ENCODE peak calls at places on chromosome 7, in five cellular contexts. U, C, D, G and M are unnamed samples.

GRCh38 chr7:16599860-16600259 is 45.7 kb downstream of the ANKMY2 start:
- DNase-seq in G (no peak), D (no peak), U (no peak), C (no peak), M (no peak)

GRCh38 chr7:43721193-43721806 is 8.0 kb downstream of the COA1 start:
- DNase-seq in C (peak; percentile 69), G (peak; percentile 83), D (no peak), U (no peak), M (peak; percentile 32)

GRCh38 chr7:104836976-104837375 is 177.0 kb upstream of the KMT2E start:
- DNase-seq in D (no peak), C (no peak), U (no peak), G (no peak), M (no peak)

GRCh38 chr7:155584261-155584660 is 37.9 kb upstream of the CNPY1 start:
- DNase-seq in C (no peak), G (no peak), U (no peak), D (no peak), M (no peak)

GRCh38 chr7:22765609-22766008 is 38.6 kb downstream of the IL6 start:
- DNase-seq in C (no peak), U (no peak), D (no peak), G (no peak), M (no peak)

GRCh38 chr7:141587304-141587703 is 36.1 kb downstream of the AGK start:
- DNase-seq in D (no peak), G (peak; percentile 68), C (peak; percentile 4), U (no peak), M (no peak)

GRCh38 chr7:100602889-100603696 is 930 bp downstream of the PCOLCE start:
- DNase-seq in U (peak; percentile 92), G (peak; percentile 4), D (no peak), C (peak; percentile 72), M (no peak)

GRCh38 chr7:22730921-22731654 is 4.1 kb downstream of the IL6 start:
- DNase-seq in D (no peak), U (no peak), C (peak; percentile 84), G (peak; percentile 94), M (no peak)

GRCh38 chr7:113010377-113010776 is 76.2 kb downstream of the GPR85 start:
- DNase-seq in U (no peak), G (no peak), D (no peak), C (no peak), M (no peak)

GRCh38 chr7:158512042-158512441 is 75.6 kb downstream of the PTPRN2 start:
- DNase-seq in U (no peak), G (no peak), C (no peak), D (no peak), M (no peak)

GRCh38 chr7:26667514-26668133 is 196.8 kb downstream of the SKAP2 start:
- DNase-seq in D (peak; percentile 81), U (peak; percentile 89), G (peak; percentile 95), C (peak; percentile 91), M (peak; percentile 88)

GRCh38 chr7:2203551-2204300 is 29.0 kb downstream of the MAD1L1 start:
- DNase-seq in C (peak; percentile 50), U (no peak), G (no peak), D (no peak), M (no peak)

GRCh38 chr7:50369408-50370026 is 65.0 kb downstream of the IKZF1 start:
- DNase-seq in U (peak; percentile 50), C (peak; percentile 15), G (peak; percentile 68), D (no peak), M (peak; percentile 57)

GRCh38 chr7:27107391-27107900 is 5.0 kb upstream of the HOXA2 start:
- DNase-seq in D (no peak), G (no peak), U (no peak), C (peak; percentile 22), M (no peak)

GRCh38 chr7:71488308-71488707 is 356.4 kb downstream of the GALNT17 start:
- DNase-seq in U (peak; percentile 39), C (peak; percentile 16), D (no peak), G (no peak), M (no peak)

GRCh38 chr7:18144171-18144570 is 116.5 kb upstream of the PRPS1L1 start:
- DNase-seq in D (no peak), C (no peak), U (no peak), G (no peak), M (no peak)

GRCh38 chr7:112360681-112361080 is 89.6 kb upstream of the IFRD1 start:
- DNase-seq in U (no peak), G (peak; percentile 76), D (no peak), C (no peak), M (no peak)

GRCh38 chr7:133940368-133940767 is 186.8 kb upstream of the LRGUK start:
- DNase-seq in G (no peak), D (no peak), U (no peak), C (no peak), M (no peak)

GRCh38 chr7:90723866-90724265 is 127.7 kb downstream of the CDK14 start:
- DNase-seq in U (no peak), G (no peak), D (no peak), C (no peak), M (no peak)

GRCh38 chr7:131745645-131746248 is 189.3 kb upstream of the PODXL start:
- DNase-seq in D (no peak), G (peak; percentile 48), C (peak; percentile 14), U (peak; percentile 85), M (peak; percentile 54)

DNA sequence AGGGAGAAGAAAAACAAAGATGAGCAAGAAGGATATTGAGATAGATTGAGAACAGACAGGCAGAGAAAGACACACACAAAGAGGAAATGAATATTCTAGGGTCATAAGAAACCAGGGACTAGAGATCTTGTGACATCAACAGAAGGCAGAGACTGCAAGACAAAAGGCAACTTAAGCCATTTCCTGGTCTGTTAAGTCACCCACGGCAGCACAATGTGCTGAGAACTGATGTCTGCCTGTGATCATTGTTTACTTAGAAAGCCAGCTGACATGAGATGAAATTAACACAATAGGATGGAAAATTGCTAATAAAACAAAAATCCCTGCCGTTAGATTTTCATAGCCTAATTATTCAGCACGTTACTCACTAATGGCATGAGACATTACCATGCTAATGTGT is 191.2 kb upstream of the PODXL start:
- DNase-seq in G (no peak), U (peak; percentile 66), C (no peak), D (no peak), M (no peak)
- H3K9ac ChIP-seq in G (no peak overlapping the region), U (no peak overlapping the region), C (no peak overlapping the region), D (no peak overlapping the region), M (no peak overlapping the region)

GRCh38 chr7:6143997-6144396 is 112.8 kb downstream of the ANKRD61 start:
- DNase-seq in G (no peak), U (no peak), C (no peak), D (no peak), M (no peak)
- H2BK12ac ChIP-seq in G (no peak overlapping the region), U (no peak overlapping the region), C (no peak overlapping the region), D (no peak overlapping the region), M (no peak overlapping the region)

GRCh38 chr7:151302531-151302930 is 39.1 kb upstream of the NUB1 start:
- DNase-seq in G (no peak), C (no peak), U (peak; percentile 23), D (no peak), M (no peak)

GRCh38 chr7:151306374-151306773 is 35.2 kb upstream of the NUB1 start:
- DNase-seq in G (no peak), U (no peak), D (no peak), C (no peak), M (no peak)

GRCh38 chr7:151307536-151307935 is 34.1 kb upstream of the NUB1 start:
- DNase-seq in C (no peak), U (no peak), G (no peak), D (no peak), M (no peak)

GRCh38 chr7:151306860-151307259 is 34.8 kb upstream of the NUB1 start:
- DNase-seq in D (no peak), G (no peak), U (no peak), C (no peak), M (no peak)

DNA sequence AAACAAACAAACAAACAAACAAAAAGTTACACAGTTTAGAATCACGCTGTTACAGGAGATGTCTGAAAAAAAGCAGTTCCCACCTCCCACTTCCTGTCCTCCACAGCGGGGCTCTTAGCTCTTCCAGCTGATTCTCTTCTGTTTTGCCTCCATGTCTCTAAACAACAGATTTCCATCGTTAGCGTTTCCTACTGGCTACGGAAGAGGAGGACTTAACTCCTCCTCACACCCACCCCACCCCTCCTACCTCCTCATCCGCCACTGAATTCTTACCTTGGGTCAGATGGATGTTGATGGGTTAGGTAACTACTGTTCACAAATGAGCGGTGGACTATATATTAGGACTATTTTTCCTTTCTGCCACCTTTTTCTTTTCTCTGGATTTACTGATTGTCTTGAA is 36.8 kb upstream of the NUB1 start:
- DNase-seq in U (peak; percentile 73), C (peak; percentile 35), G (peak; percentile 44), D (peak; percentile 15), M (no peak)
- H3K9ac ChIP-seq in U (no peak overlapping the region), C (peak overlapping the region; percentile 74), G (no peak overlapping the region), D (peak overlapping the region; percentile 78), M (no peak overlapping the region)

DNA sequence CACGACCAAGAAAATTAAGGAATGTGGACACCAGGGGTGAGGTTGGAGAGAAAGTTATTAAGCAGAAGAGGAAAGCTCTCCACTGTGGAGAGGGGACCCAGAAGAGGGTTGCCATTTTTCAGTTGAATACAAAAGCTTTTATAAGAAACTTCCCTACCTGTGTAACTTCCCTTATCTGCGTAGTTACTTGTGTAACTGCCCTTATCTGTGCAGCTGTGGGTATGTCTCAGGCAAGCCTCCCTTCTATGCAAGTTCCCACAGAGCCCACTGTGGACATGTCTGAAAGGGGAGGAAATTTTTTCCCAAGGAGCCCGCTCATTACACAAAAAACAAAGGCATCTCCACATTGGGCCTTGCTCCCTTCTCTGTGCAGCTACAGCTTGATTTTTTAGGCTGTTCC is 94.9 kb downstream of the SVOPL start:
- DNase-seq in U (no peak), G (peak; percentile 12), C (no peak), D (no peak), M (no peak)
- H2BK12ac ChIP-seq in U (no peak overlapping the region), G (no peak overlapping the region), C (no peak overlapping the region), D (no peak overlapping the region), M (no peak overlapping the region)

GRCh38 chr7:36986429-36987362 is 262.4 kb upstream of the AOAH start:
- DNase-seq in G (peak; percentile 77), C (peak; percentile 58), U (peak; percentile 81), D (peak; percentile 41), M (peak; percentile 64)
- H3K9ac ChIP-seq in G (no peak overlapping the region), C (no peak overlapping the region), U (no peak overlapping the region), D (no peak overlapping the region), M (no peak overlapping the region)

GRCh38 chr7:132499065-132499464 is 77.2 kb downstream of the PLXNA4 start:
- DNase-seq in U (no peak), D (no peak), C (no peak), G (no peak), M (no peak)

GRCh38 chr7:132497098-132497497 is 79.2 kb downstream of the PLXNA4 start:
- DNase-seq in U (no peak), G (no peak), C (no peak), D (no peak), M (no peak)

GRCh38 chr7:132500727-132501410 is 75.4 kb downstream of the PLXNA4 start:
- DNase-seq in U (peak; percentile 58), C (peak; percentile 2), D (no peak), G (no peak), M (no peak)

GRCh38 chr7:132495931-132496330 is 80.3 kb downstream of the PLXNA4 start:
- DNase-seq in U (no peak), C (no peak), G (no peak), D (no peak), M (no peak)

GRCh38 chr7:132498319-132498718 is 78.0 kb downstream of the PLXNA4 start:
- DNase-seq in C (no peak), G (no peak), D (no peak), U (no peak), M (no peak)
- H2BK12ac ChIP-seq in C (no peak overlapping the region), G (no peak overlapping the region), D (no peak overlapping the region), U (no peak overlapping the region), M (no peak overlapping the region)

GRCh38 chr7:3559178-3559765 is 258.2 kb downstream of the SDK1 start:
- DNase-seq in D (no peak), U (no peak), C (peak; percentile 88), G (peak; percentile 7), M (no peak)
- H3K9ac ChIP-seq in D (no peak overlapping the region), U (no peak overlapping the region), C (peak overlapping the region; percentile 10), G (no peak overlapping the region), M (no peak overlapping the region)